ENCODE peak calls at places on chromosome 2, in four cellular contexts. O, A, V and U are unnamed samples.
A peak's percentile ranks its signal among the peaks of the same experiment; 100 is the strongest.

GRCh38 chr2:239462671-239463506 is 62.1 kb upstream of the HDAC4 start:
- DNase-seq in O (peak; percentile 7), V (peak; percentile 30), A (no peak), U (no peak)

GRCh38 chr2:50546790-50547189 is 485.1 kb downstream of the NRXN1 start:
- DNase-seq in O (no peak), A (no peak), V (no peak), U (no peak)

GRCh38 chr2:69581774-69582581 is 61.6 kb downstream of the AAK1 start:
- DNase-seq in A (no peak), V (no peak), O (no peak), U (no peak)

GRCh38 chr2:223026357-223027110 is 25.5 kb upstream of the KCNE4 start:
- DNase-seq in V (no peak), O (no peak), A (no peak), U (no peak)

GRCh38 chr2:226660524-226660923 is 139.1 kb downstream of the IRS1 start:
- DNase-seq in O (peak; percentile 42), A (no peak), V (no peak), U (no peak)

GRCh38 chr2:19607931-19608762 is 249.7 kb upstream of the OSR1 start:
- DNase-seq in A (no peak), O (no peak), V (no peak), U (no peak)

GRCh38 chr2:30346475-30347169 is 100.4 kb upstream of the LCLAT1 start:
- DNase-seq in O (peak; percentile 33), V (peak; percentile 73), A (no peak), U (no peak)

GRCh38 chr2:188122983-188123382 is 168.7 kb upstream of the GULP1 start:
- DNase-seq in V (no peak), O (no peak), A (no peak), U (no peak)

GRCh38 chr2:209236369-209236768 is 187.5 kb upstream of the MAP2 start:
- DNase-seq in V (no peak), O (no peak), A (no peak), U (no peak)

GRCh38 chr2:218257390-218257981 is 3.3 kb upstream of the GPBAR1 start:
- DNase-seq in V (peak; percentile 41), A (peak; percentile 74), O (peak; percentile 31), U (peak; percentile 80)

GRCh38 chr2:104476563-104476988 is 377.3 kb upstream of the POU3F3 start:
- DNase-seq in A (no peak), V (no peak), O (no peak), U (no peak)

GRCh38 chr2:161946489-161947107 is 127.4 kb downstream of the DPP4 start:
- DNase-seq in V (no peak), A (no peak), O (no peak), U (no peak)

DNA sequence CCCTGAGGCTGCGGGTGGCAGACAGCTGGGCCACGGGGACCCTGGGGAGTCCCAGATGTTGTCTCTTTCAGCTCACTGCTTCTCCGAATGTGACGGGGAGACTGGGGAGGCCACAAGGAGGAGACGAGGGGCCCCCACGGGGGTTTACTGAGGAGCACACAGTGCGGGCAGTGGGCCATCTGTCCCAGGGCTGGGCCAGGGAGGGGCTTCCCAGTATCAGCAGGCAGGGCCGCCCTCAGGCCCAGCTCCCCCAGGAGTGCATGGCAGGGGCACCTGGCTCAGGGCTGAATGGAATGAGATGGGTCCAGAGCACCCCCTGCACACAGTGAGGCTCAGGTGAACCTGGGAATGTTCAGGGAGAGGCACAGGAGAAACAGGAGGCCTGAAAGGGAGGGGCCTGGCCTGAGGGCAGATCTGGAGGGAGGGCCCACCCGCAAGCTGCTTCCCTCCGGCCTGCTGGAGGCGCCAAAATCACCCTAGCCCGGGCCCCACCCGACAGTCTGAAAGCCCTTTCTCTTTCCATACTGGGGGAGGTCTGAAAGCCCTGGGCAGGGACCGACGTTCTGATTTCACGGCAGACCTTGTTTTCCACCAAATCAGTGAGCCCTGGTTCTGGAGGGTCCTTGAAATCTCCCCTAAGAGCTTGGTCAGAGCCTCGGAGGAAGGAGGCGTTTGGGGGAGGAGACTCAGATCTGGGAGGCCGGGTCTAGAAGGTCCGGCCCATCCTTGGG is 35.5 kb upstream of the PTMA start:
- DNase-seq in A (no peak), O (peak; percentile 87), V (peak; percentile 81), U (peak; percentile 84)
- TF ChIP-seq CTCF in A (peak; percentile 65), O (no peak), V (no peak), U (peak; percentile 47)

GRCh38 chr2:234496835-234497591 is at the start of gene ARL4C:
- DNase-seq in O (peak; percentile 66), V (peak; percentile 61), A (no peak), U (peak; percentile 87)

GRCh38 chr2:234502285-234502918 is 5.5 kb upstream of the ARL4C start:
- DNase-seq in V (no peak), O (no peak), A (no peak), U (no peak)

GRCh38 chr2:234502919-234503285 is 6.0 kb upstream of the ARL4C start:
- DNase-seq in V (no peak), O (no peak), A (no peak), U (no peak)

GRCh38 chr2:234497592-234498023 is 727 bp upstream of the ARL4C start:
- DNase-seq in O (no peak), V (no peak), A (no peak), U (no peak)

DNA sequence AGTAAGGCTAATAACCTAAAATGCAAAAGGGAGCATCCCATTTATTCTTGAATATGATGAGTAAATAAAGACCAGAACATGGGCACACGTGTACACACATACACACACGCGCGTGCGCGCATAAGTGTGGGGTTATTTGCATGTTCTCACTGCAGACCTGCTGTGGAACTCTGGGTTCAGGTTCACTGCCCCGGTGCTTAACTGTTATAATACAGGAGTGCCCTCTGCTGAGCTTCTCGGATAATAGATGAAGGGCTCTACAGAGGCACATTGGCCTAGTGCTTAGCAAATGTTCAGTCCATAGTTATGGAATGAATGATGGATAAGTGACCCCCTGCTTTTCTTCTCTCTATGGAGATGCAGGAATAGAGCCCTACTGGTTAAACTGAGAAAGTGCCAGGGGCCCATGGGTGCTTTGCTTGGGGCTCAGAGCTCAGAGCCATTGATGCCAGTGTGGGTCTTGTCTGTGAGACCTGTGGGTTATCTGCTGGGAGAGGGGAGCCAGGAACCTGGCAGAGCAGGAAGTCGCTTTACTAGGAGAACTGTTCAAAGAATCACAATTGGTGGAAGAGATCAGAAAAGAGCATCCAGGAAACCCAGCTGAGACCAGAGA is 3.6 kb upstream of the ARL4C start:
- DNase-seq in V (peak; percentile 55), A (peak; percentile 61), O (peak; percentile 66), U (peak; percentile 62)
- TF ChIP-seq CTCF in V (peak; percentile 35), A (peak; percentile 66), O (peak; percentile 57), U (peak; percentile 55)

DNA sequence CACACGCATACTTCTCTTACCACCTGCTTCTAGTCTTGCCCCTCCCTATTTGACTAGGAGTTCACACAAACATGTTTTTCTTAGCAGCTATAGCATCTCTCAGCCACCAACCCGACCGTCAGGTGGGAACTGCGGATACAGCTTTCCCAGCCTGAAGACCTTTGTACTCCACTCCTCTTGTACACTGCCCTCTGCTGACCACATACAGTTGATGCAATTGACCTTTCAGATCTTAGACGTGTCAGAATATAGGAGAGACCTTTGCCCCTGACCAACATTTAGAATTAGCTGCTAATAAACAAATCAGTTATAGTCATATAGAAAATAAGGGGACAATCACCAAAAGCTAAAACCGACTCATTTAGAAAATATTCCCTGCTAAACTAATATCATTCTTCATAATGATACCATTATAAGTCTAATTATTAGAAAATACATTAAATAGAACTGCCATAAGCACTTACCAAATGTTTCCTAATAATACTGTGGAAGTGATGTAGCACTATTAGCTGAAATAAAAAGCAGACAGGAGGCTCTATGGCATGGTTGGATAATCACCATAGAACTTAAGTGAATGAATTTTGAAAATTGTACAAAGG is 208.4 kb downstream of the RAD51AP2 start:
- DNase-seq in V (no peak), A (peak; percentile 10), O (peak; percentile 15), U (peak; percentile 28)
- TF ChIP-seq CTCF in V (peak; percentile 49), A (peak; percentile 73), O (peak; percentile 36), U (peak; percentile 69)

DNA sequence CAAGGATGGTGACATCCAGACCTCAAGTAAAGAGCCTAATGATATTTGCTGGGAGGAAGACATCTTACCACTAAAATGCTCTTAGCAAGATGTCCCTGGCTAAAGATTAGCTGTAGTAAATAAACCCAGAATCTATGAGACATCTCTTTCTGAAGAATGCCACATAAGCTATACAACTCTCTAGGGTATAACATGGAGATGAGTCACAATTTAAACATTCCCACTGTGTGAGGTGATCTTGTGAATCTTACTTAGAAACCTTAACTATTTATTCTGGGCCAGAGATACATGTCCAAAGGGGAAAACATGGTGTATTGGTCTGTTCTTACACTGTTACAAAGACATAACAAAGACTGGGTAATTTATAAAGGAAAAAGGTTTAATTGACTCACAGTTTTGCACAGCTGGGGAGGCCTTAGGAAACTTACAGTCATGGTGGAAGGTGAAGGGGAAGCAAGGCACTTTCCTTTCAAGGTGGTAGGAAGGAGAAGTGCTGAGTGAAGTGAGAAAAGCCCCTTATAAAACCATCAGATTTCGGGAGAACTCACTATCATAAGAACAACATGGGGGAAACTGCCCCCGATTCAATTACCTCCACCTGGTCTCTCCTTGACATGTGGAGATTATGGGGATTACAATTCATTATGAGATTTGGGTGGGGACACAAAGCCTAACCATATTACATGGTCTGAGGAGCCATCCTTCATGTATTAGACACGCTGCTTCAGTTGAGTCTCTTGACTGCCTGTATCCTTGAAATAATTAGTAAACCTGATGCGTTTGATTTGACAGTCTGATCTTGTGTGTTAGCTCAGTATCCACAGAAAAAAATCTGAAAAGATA is 17.1 kb downstream of the KRCC1 start:
- DNase-seq in V (no peak), A (no peak), O (no peak), U (no peak)
- TF ChIP-seq CTCF in V (no peak), A (no peak), O (no peak), U (no peak)